ENCODE peak calls at places on chromosomes 2 and 18, in seven cellular contexts. A, R, I, T, U, W and M are unnamed samples.
A peak's percentile ranks its signal among the peaks of the same experiment; 100 is the strongest.

GRCh38 chr2:143117225-143117624 is 12.0 kb upstream of the ARHGAP15 start:
- DNase-seq in A (no peak), R (no peak), I (no peak), T (no peak), U (no peak), W (no peak), M (no peak)

GRCh38 chr2:171158036-171158789 is 2.5 kb downstream of the TLK1 start:
- DNase-seq in A (no peak), R (no peak), I (peak; percentile 57), T (no peak), U (no peak), W (no peak), M (no peak)

GRCh38 chr2:181574321-181574720 is 82.6 kb downstream of the CERKL start:
- DNase-seq in A (no peak), R (no peak), I (no peak), T (no peak), U (peak; percentile 68), W (no peak), M (no peak)

GRCh38 chr2:147547425-147547824 is 297.4 kb upstream of the ACVR2A start:
- DNase-seq in A (no peak), R (no peak), I (no peak), T (peak; percentile 47), U (no peak), W (no peak), M (peak; percentile 68)

GRCh38 chr2:101442042-101442666 is 32.8 kb downstream of the RFX8 start:
- DNase-seq in A (peak; percentile 63), R (no peak), I (no peak), T (peak; percentile 65), U (no peak), W (no peak), M (peak; percentile 82)

GRCh38 chr2:56816666-56817065 is 632.9 kb downstream of the CCDC85A start:
- DNase-seq in A (no peak), R (no peak), I (no peak), T (no peak), U (no peak), W (no peak), M (no peak)

GRCh38 chr2:105437708-105438103 is 38.9 kb upstream of the FHL2 start:
- DNase-seq in A (peak; percentile 90), R (no peak), I (no peak), T (peak; percentile 50), U (no peak), W (no peak), M (peak; percentile 86)

GRCh38 chr2:134736167-134736885 is 17.5 kb upstream of the TMEM163 start:
- DNase-seq in A (peak; percentile 50), R (peak; percentile 13), I (no peak), T (peak; percentile 47), U (peak; percentile 95), W (no peak), M (peak; percentile 80)

GRCh38 chr18:50830544-50830943 is 10.7 kb upstream of the MRO start:
- DNase-seq in A (no peak), R (no peak), I (no peak), T (no peak), U (no peak), W (no peak), M (no peak)

GRCh38 chr2:130327703-130328527 is 14.8 kb upstream of the IMP4 start:
- DNase-seq in A (peak; percentile 71), R (peak; percentile 70), I (peak; percentile 19), T (peak; percentile 45), U (peak; percentile 68), W (no peak), M (peak; percentile 76)

GRCh38 chr2:98893871-98894270 is 42.2 kb downstream of the CRACDL start:
- DNase-seq in A (no peak), R (no peak), I (no peak), T (no peak), U (no peak), W (no peak), M (no peak)

GRCh38 chr2:503288-503999 is 173.8 kb downstream of the TMEM18 start:
- DNase-seq in A (no peak), R (no peak), I (no peak), T (no peak), U (no peak), W (no peak), M (no peak)

GRCh38 chr18:73756256-73757091 is 391.2 kb downstream of the FBXO15 start:
- DNase-seq in A (peak; percentile 14), R (no peak), I (no peak), T (no peak), U (no peak), W (no peak), M (no peak)

GRCh38 chr2:126916744-126917143 is 18.1 kb downstream of the TEX51 start:
- DNase-seq in A (no peak), R (no peak), I (no peak), T (no peak), U (no peak), W (no peak), M (no peak)

GRCh38 chr2:20188851-20189250 is 36.1 kb downstream of the SDC1 start:
- DNase-seq in A (no peak), R (peak; percentile 91), I (no peak), T (no peak), U (peak; percentile 51), W (no peak), M (no peak)

GRCh38 chr18:47737198-47737830 is 193.1 kb downstream of the SMAD2 start:
- DNase-seq in A (no peak), R (no peak), I (no peak), T (no peak), U (no peak), W (no peak), M (no peak)

GRCh38 chr18:58194028-58194427 is 150.0 kb downstream of the NEDD4L start:
- DNase-seq in A (no peak), R (peak; percentile 63), I (peak; percentile 14), T (no peak), U (peak; percentile 95), W (no peak), M (no peak)

DNA sequence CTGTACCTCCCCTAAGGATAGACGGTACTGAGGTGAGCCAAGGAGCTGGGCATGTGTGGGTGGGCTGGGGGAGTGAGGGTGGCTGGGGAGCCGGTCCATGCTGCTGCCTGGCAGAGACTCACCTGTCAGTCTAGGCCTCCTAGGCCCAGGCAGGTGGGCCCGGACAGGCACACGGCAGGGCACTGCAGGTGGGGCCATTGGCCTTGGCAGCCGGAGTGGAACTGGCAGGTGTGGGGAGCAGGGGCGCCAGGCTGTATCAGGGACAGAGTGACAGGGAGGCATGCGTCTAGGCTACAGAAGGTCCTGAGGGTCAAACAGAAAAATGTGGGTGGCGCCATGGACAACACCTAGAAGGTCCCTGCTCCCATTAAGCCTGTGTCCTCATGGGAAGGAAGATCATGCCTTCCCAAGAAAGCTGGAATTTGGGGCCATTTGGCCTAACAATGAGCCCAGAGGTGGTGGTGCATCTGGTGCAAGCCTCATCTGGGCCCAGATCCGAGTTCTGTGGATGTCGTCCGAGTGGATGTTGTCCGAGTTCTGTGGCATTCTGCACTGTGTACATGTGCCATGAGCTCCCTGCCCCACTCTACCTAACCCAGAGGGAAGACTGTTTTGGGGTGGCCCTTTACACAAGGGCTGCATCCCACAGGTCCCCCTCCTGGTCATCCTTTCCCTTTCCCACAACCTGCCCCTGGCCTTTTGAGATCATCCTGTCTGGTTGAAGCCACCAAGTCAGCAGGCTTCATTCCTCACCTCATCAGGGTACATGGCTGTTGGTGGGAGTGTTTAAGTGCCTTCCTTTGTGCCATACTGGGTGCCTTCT is 249.7 kb downstream of the GLI2 start:
- DNase-seq in A (no peak), R (no peak), I (no peak), T (no peak), U (no peak), W (no peak), M (no peak)
- H3K36me3 ChIP-seq in A (peaks cover 82% of the 10 kb centered on the region), R (no peaks in the 10 kb centered on the region), I (no peaks in the 10 kb centered on the region), T (peaks cover 5% of the 10 kb centered on the region), U (peaks cover 2% of the 10 kb centered on the region), W (no peaks in the 10 kb centered on the region), M (peaks cover 13% of the 10 kb centered on the region)

GRCh38 chr2:46001741-46002506 is 295.3 kb upstream of the EPAS1 start:
- DNase-seq in A (peak; percentile 87), R (no peak), I (no peak), T (peak; percentile 13), U (no peak), W (no peak), M (peak; percentile 87)
- H3K27ac ChIP-seq in A (peak overlapping the region; percentile 100), R (no peak overlapping the region), I (no peak overlapping the region), T (no peak overlapping the region), U (no peak overlapping the region), W (no peak overlapping the region), M (no peak overlapping the region)

DNA sequence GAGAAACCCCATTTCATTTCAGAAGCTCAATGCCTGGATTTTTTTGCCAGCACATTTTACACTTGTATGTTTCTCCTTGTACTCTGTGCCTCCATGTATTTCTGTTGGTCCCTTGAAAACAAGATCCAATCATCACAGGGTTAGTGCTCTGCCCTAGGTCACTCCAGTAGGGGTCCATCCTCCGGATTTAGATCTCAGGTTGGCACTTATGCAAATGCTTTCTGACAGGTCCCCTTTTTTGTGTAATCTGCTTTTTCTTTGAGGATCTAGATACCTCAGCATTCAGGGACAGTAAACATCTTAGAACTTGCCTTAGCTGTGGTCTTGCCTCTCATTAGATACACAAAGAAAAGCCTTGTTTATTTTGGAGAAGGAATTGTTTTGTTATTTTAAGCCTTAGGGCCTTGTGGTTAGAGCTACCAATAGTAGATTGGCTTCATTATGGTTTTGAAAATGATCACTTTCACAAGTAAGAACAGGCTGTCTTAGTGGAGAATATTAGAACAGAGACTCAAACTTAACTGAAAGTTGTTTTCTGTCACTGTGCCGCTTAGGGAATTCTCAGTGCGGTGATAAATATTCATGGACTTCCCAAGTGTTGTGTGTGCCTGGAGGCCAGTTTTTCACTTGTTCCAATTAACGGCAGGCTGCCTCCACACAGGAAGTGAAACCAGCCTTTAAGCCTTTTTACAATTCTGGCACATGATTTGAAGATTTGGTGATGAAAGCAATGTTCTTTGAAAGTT is 7.8 kb downstream of the MERTK start:
- DNase-seq in A (no peak), R (peak; percentile 43), I (no peak), T (no peak), U (peak; percentile 54), W (peak; percentile 47), M (no peak)
- H3K9ac ChIP-seq in A (no peak overlapping the region), R (no peak overlapping the region), I (no peak overlapping the region), T (no peak overlapping the region), U (no peak overlapping the region), W (no peak overlapping the region), M (no peak overlapping the region)

GRCh38 chr2:132640116-132640515 is 29.9 kb downstream of the LYPD1 start:
- DNase-seq in A (peak; percentile 10), R (no peak), I (no peak), T (no peak), U (no peak), W (no peak), M (no peak)

GRCh38 chr2:132641819-132642218 is 28.2 kb downstream of the LYPD1 start:
- DNase-seq in A (no peak), R (no peak), I (no peak), T (no peak), U (no peak), W (no peak), M (no peak)

GRCh38 chr2:132645943-132646804 is 23.8 kb downstream of the LYPD1 start:
- DNase-seq in A (no peak), R (peak; percentile 26), I (no peak), T (no peak), U (peak; percentile 56), W (no peak), M (no peak)

GRCh38 chr2:132645176-132645575 is 24.8 kb downstream of the LYPD1 start:
- DNase-seq in A (no peak), R (no peak), I (no peak), T (no peak), U (no peak), W (no peak), M (no peak)

DNA sequence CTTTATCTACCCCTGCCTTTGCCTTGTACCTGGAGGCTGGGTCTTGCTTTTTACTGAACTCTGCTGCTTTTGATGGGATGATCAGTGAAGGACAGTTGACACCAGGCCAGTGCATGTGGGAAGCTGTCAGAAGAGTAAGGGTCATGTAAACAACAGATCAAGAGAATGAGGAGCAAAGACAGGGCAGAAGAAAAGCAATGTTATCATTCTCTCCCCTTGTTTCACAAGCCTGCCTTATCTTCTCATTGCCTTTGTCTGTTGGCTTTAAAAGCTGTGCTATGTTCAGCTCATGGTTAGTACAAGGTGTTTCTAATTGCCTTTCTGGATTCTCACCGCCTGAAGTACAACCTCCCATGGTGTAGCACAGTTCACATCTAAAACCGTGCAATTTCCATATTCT is 27.6 kb downstream of the LYPD1 start:
- DNase-seq in A (no peak), R (no peak), I (no peak), T (no peak), U (peak; percentile 32), W (no peak), M (no peak)
- H3K36me3 ChIP-seq in A (peaks cover 19% of the 10 kb centered on the region), R (no peaks in the 10 kb centered on the region), I (no peaks in the 10 kb centered on the region), T (no peaks in the 10 kb centered on the region), U (no peaks in the 10 kb centered on the region), W (no peaks in the 10 kb centered on the region), M (peaks cover 17% of the 10 kb centered on the region)